ENCODE peak calls at places on chromosomes 6 and 20, in eight cellular contexts. T is heart right ventricle, K is GM06990, O is ovary, W is astrocyte, X is right cardiac atrium, N is GM23338, U is stomach. F is an unnamed sample. For H3K27me3, the result is how much of the 10 kb centered on the place peaks cover.

GRCh38 chr6:16700202-16700997 is 60.9 kb downstream of the ATXN1 start:
- DNase-seq in T (no peak), K (peak), O (peak), W (no peak), X (peak), N (peak), U (no peak), F (peak)

GRCh38 chr6:162211022-162211421 is 516.5 kb downstream of the PRKN start:
- DNase-seq in T (no peak), K (no peak), O (no peak), W (no peak), X (peak), N (no peak), U (no peak), F (no peak)

GRCh38 chr6:11767458-11767857 is 11.1 kb downstream of the ADTRP start:
- DNase-seq in T (no peak), K (no peak), O (no peak), W (no peak), X (no peak), N (no peak), U (no peak), F (no peak)

GRCh38 chr6:167995302-167995701 is 2.2 kb upstream of the KIF25 start:
- DNase-seq in T (no peak), K (no peak), O (no peak), W (no peak), X (no peak), N (no peak), U (no peak), F (no peak)

GRCh38 chr6:151765444-151765886 is 42.0 kb upstream of the ESR1 start:
- DNase-seq in T (peak), K (peak), O (no peak), W (peak), X (no peak), N (peak), U (no peak), F (no peak)

GRCh38 chr6:2876210-2877056 is 26.7 kb downstream of the SERPINB9 start:
- DNase-seq in T (peak), K (no peak), O (peak), W (peak), X (peak), N (peak), U (peak), F (no peak)

GRCh38 chr6:133277895-133278545 is 36.9 kb downstream of the EYA4 start:
- DNase-seq in T (no peak), K (no peak), O (no peak), W (no peak), X (no peak), N (no peak), U (no peak), F (no peak)

GRCh38 chr6:1605822-1606532 is 3.7 kb upstream of the FOXC1 start:
- DNase-seq in T (no peak), K (no peak), O (no peak), W (no peak), X (no peak), N (peak), U (no peak), F (no peak)

GRCh38 chr20:6169251-6169650 is 46.4 kb upstream of the FERMT1 start:
- DNase-seq in T (no peak), K (no peak), O (no peak), W (peak), X (no peak), N (no peak), U (no peak), F (no peak)

GRCh38 chr6:11374036-11375010 is 141.9 kb upstream of the NEDD9 start:
- DNase-seq in T (no peak), K (peak), O (no peak), W (no peak), X (no peak), N (no peak), U (no peak), F (no peak)

GRCh38 chr20:38840053-38840893 is 34.8 kb downstream of the PPP1R16B start:
- DNase-seq in T (no peak), K (no peak), O (no peak), W (peak), X (no peak), N (no peak), U (no peak), F (peak)

GRCh38 chr6:170210651-170211403 is 80.1 kb downstream of the DLL1 start:
- DNase-seq in T (no peak), K (no peak), O (no peak), W (no peak), X (no peak), N (no peak), U (peak), F (no peak)

GRCh38 chr20:1375515-1375914 is 17.3 kb downstream of the FKBP1A start:
- DNase-seq in T (no peak), K (no peak), O (no peak), W (peak), X (no peak), N (no peak), U (no peak), F (no peak)
- H3K27me3 ChIP-seq in T (under half), K (under half), O (under half), W (under half), X (under half), N (under half), U (under half), F (under half)

GRCh38 chr6:19156443-19156842 is 680.7 kb upstream of the ID4 start:
- DNase-seq in T (no peak), K (no peak), O (no peak), W (no peak), X (no peak), N (no peak), U (no peak), F (no peak)
- H3K27me3 ChIP-seq in T (under half), K (under half), O (under half), W (under half), X (under half), N (under half), U (under half), F (under half)

GRCh38 chr6:100865525-100865924 is 15.6 kb downstream of the ASCC3 start:
- DNase-seq in T (no peak), K (no peak), O (no peak), W (no peak), X (no peak), N (no peak), U (no peak), F (no peak)

GRCh38 chr6:100856146-100856545 is 25.0 kb downstream of the ASCC3 start:
- DNase-seq in T (no peak), K (no peak), O (no peak), W (no peak), X (no peak), N (no peak), U (no peak), F (no peak)

GRCh38 chr6:100862063-100862462 is 19.1 kb downstream of the ASCC3 start:
- DNase-seq in T (no peak), K (no peak), O (no peak), W (no peak), X (no peak), N (no peak), U (no peak), F (no peak)
- H3K27me3 ChIP-seq in T (under half), K (under half), O (under half), W (under half), X (under half), N (under half), U (under half), F (under half)

DNA sequence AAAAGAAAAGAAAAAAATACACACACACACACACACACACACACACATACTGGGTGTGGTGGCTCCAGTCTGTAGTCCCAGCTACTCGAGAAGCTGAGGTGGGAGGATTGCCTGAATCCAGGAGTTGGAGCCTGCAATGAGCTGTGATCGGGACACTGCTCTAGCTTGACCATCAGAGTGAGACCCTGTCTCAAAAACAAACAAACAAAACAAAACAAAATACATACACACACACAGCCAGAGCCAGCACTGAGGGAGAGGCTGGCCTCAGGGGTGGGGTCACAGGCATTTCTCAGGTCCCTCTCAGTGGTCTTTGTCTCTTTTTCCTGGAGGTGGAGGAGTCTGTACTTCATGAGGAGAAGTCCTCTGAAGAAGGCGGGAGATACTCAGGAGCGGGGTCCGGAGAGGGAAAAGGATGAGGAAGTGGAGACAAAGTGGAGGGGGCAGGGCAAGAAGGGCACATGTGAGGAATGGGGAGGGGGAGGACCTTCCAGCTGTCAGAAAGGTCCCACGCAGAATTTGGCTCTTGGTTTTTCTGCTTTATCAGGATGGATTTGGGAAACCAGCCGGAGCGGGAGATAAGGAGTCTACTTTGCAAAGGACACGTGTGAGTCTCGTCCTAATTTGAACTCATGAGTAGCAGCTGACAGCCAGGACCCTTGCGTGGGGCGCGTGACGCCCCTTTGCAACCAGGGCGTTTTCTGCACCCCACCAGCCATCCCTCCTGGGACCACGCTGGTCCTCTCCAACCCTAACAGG is 7.7 kb upstream of the MICB start:
- DNase-seq in T (no peak), K (no peak), O (no peak), W (no peak), X (no peak), N (peak), U (no peak), F (no peak)
- H3K27me3 ChIP-seq in T (under half), K (under half), O (under half), W (under half), X (under half), N (under half), U (under half), F (under half)

GRCh38 chr20:682123-682522 is 6.5 kb upstream of the SCRT2 start:
- DNase-seq in T (no peak), K (no peak), O (no peak), W (no peak), X (no peak), N (no peak), U (no peak), F (no peak)

GRCh38 chr20:676967-677366 is 1.4 kb upstream of the SCRT2 start:
- DNase-seq in T (no peak), K (no peak), O (no peak), W (no peak), X (no peak), N (no peak), U (no peak), F (no peak)

GRCh38 chr20:684676-685319 is 9.2 kb upstream of the SCRT2 start:
- DNase-seq in T (no peak), K (no peak), O (no peak), W (no peak), X (no peak), N (no peak), U (no peak), F (no peak)

GRCh38 chr20:676315-676937 is 824 bp upstream of the SCRT2 start:
- DNase-seq in T (peak), K (no peak), O (no peak), W (no peak), X (peak), N (peak), U (no peak), F (no peak)

GRCh38 chr20:680638-681037 is 5.0 kb upstream of the SCRT2 start:
- DNase-seq in T (no peak), K (no peak), O (no peak), W (no peak), X (no peak), N (no peak), U (no peak), F (no peak)
- H3K27me3 ChIP-seq in T (half or more), K (under half), O (under half), W (under half), X (under half), N (under half), U (under half), F (half or more)

GRCh38 chr20:19120011-19120410 is 92.4 kb upstream of the SLC24A3 start:
- DNase-seq in T (no peak), K (no peak), O (no peak), W (no peak), X (no peak), N (no peak), U (no peak), F (no peak)
- H3K27me3 ChIP-seq in T (under half), K (under half), O (under half), W (under half), X (under half), N (under half), U (under half), F (under half)

DNA sequence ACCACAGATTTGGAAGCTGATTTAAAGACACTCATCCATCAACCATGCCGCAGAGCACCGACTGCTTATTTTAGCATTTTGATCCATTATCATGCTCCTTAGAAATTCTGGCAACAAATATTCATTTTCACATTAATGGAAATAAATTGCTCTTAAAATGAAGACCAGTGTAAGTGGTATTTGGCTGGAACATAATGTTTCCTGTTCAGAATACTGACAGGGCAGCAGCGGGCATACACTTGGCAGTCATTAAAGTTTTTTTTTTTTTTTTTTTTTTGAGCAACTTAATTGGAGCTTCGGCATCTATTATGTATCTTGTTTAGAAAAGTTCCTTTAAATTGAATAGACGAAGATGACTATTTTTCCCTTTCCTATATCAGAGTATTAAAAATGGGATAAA is 47.4 kb downstream of the MAP3K5 start:
- DNase-seq in T (no peak), K (no peak), O (no peak), W (no peak), X (no peak), N (no peak), U (no peak), F (no peak)
- H3K27me3 ChIP-seq in T (under half), K (under half), O (under half), W (under half), X (under half), N (under half), U (under half), F (under half)

DNA sequence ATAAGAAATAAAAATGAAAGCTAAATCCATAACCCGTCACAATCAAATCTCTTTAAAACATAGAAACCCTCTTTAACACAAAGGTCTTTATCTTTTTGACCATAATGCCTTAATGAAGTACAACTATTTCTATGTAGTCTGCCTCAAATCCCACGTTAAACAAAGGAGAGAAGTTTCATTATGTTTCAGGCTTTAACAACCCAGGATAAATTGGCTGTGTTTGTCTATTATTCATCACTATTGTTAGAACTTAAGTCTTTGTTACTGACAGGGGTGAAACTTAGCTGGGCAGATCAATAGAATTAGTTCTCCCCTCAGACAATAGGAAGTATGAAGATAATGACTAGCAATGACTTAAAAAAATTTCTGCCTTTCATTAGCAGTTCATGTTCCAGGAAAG is 10.1 kb upstream of the METTL24 start:
- DNase-seq in T (no peak), K (peak), O (no peak), W (no peak), X (no peak), N (no peak), U (no peak), F (no peak)
- H3K27me3 ChIP-seq in T (under half), K (under half), O (under half), W (under half), X (under half), N (under half), U (under half), F (under half)

DNA sequence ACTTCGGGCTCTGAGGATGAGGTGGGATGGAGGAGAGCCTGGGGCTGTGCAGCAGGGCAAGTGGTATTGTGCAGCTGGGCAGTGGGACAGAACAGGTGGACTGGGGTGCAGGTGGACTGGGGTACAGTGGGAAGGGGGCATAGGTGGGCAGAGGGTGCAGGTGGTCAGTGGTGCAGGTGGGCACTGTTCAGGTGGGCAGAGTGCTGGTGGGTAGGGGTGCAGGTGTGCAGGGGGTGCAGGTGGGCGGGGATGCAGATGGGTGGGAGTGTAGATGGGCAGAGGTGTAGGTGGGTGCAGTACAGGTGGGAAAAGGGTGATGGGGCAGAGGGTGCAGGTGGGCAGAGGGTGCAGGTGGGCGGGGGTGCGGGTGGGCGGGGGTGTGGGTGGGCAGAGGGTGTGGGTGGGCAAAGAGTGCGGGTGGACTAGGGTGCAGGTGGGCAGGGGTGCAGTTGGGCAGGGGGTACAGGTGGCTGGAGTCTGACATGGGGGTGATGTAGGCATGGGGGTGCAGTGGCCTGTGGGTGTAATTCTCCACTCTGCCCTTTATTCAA is 20.4 kb downstream of the BHLHE23 start:
- DNase-seq in T (no peak), K (no peak), O (no peak), W (no peak), X (no peak), N (no peak), U (no peak), F (no peak)
- H3K27me3 ChIP-seq in T (half or more), K (under half), O (under half), W (under half), X (under half), N (under half), U (under half), F (under half)

F was measured in CD4-positive, alpha-beta T cell.